ENCODE peak calls at places on chromosomes 3 and 15, in ten cellular contexts. R, O, H, M, C, A, J, V, D and N are unnamed samples.

GRCh38 chr15:72847806-72848205 is 64.2 kb upstream of the ADPGK start:
- DNase-seq in O (no peak), A (no peak), H (no peak), M (no peak), C (no peak), V (no peak), D (no peak), J (no peak), R (no peak), N (no peak)

GRCh38 chr3:48826451-48826850 is 21.2 kb downstream of the PRKAR2A start:
- DNase-seq in M (peak), V (no peak), D (no peak), C (no peak), O (no peak), J (no peak), A (no peak), R (no peak), H (no peak), N (no peak)

GRCh38 chr15:62359416-62359815 is 194.3 kb upstream of the C2CD4B start:
- DNase-seq in D (no peak), V (no peak), M (no peak), J (no peak), O (no peak), H (no peak), A (no peak), R (no peak), C (no peak), N (no peak)

GRCh38 chr3:98521897-98522537 is 685 bp downstream of the CLDND1 start:
- DNase-seq in M (no peak), A (peak), D (no peak), C (peak), O (peak), V (peak), H (no peak), J (no peak), R (peak), N (no peak)

GRCh38 chr3:113697192-113698090 is 999 bp upstream of the USF3 start:
- DNase-seq in H (no peak), M (no peak), C (peak), R (no peak), D (no peak), A (peak), V (peak), J (peak), O (peak), N (no peak)

GRCh38 chr3:151210676-151211381 is 7.8 kb upstream of the GPR171 start:
- DNase-seq in V (no peak), A (peak), M (no peak), C (peak), O (peak), H (peak), J (no peak), R (no peak), D (no peak), N (no peak)

GRCh38 chr15:88835646-88836045 is 32.4 kb downstream of the ACAN start:
- DNase-seq in H (no peak), M (no peak), J (no peak), O (no peak), D (no peak), A (no peak), V (peak), R (no peak), C (no peak), N (no peak)

GRCh38 chr15:40441012-40441735 is 421 bp downstream of the BAHD1 start:
- DNase-seq in A (no peak), C (no peak), R (peak), V (no peak), M (no peak), H (no peak), D (no peak), J (peak), O (no peak), N (no peak)

GRCh38 chr3:74630602-74631001 is 16.1 kb upstream of the CNTN3 start:
- DNase-seq in H (no peak), J (no peak), M (no peak), A (no peak), D (no peak), V (peak), O (no peak), R (no peak), C (no peak), N (no peak)

GRCh38 chr3:58530354-58530865 is 6.6 kb downstream of the ACOX2 start:
- DNase-seq in V (no peak), C (no peak), A (no peak), D (no peak), J (no peak), M (no peak), R (no peak), O (no peak), H (no peak), N (no peak)

GRCh38 chr3:99954914-99955644 is 137.4 kb downstream of the CMSS1 start:
- DNase-seq in H (no peak), C (no peak), M (no peak), V (no peak), O (no peak), A (no peak), J (no peak), D (no peak), R (no peak), N (no peak)

GRCh38 chr3:141057951-141058800 is 7.0 kb downstream of the SPSB4 start:
- DNase-seq in C (no peak), H (no peak), R (no peak), D (no peak), M (no peak), J (no peak), A (no peak), O (no peak), V (no peak), N (no peak)

GRCh38 chr3:29169456-29169855 is 111.4 kb upstream of the RBMS3 start:
- DNase-seq in H (no peak), R (no peak), V (no peak), O (no peak), D (no peak), C (no peak), A (no peak), J (no peak), M (no peak), N (no peak)

GRCh38 chr3:152719264-152719663 is 115.7 kb upstream of the P2RY1 start:
- DNase-seq in O (peak), A (no peak), H (peak), R (no peak), D (no peak), J (no peak), C (no peak), M (no peak), V (peak), N (no peak)

GRCh38 chr15:69628256-69629093 is 175.9 kb downstream of the RPLP1 start:
- DNase-seq in H (no peak), V (no peak), J (no peak), D (no peak), C (no peak), R (no peak), M (no peak), A (no peak), O (no peak), N (no peak)

GRCh38 chr3:115819785-115820384 is 196.6 kb downstream of the GAP43 start:
- DNase-seq in R (peak), M (peak), H (peak), A (peak), C (peak), O (peak), J (no peak), D (no peak), V (peak), N (peak)

GRCh38 chr3:77906102-77906709 is 866.3 kb downstream of the ROBO2 start:
- DNase-seq in V (peak), H (no peak), O (no peak), M (no peak), D (no peak), A (no peak), R (no peak), J (no peak), C (no peak), N (no peak)

GRCh38 chr3:103025880-103026279 is 591.1 kb downstream of the ZPLD1 start:
- DNase-seq in M (no peak), D (no peak), H (no peak), A (no peak), R (no peak), C (no peak), V (no peak), J (no peak), O (no peak), N (no peak)

GRCh38 chr3:161305095-161305991 is 66.0 kb downstream of the SPTSSB start:
- DNase-seq in D (no peak), J (no peak), O (peak), C (peak), A (no peak), R (no peak), V (peak), H (peak), M (no peak), N (no peak)

GRCh38 chr3:12372762-12373280 is 84.0 kb downstream of the PPARG start:
- DNase-seq in H (peak), C (peak), A (no peak), V (peak), R (no peak), O (peak), D (no peak), J (no peak), M (no peak), N (no peak)

GRCh38 chr15:59013246-59013645 is 25.8 kb downstream of the RNF111 start:
- DNase-seq in D (no peak), C (no peak), A (no peak), O (no peak), M (no peak), V (no peak), J (no peak), R (no peak), H (no peak), N (no peak)

GRCh38 chr3:48014358-48014757 is 1.9 kb downstream of the MAP4 start:
- DNase-seq in A (no peak), H (no peak), D (no peak), O (no peak), R (no peak), J (no peak), M (no peak), V (no peak), C (no peak), N (no peak)

GRCh38 chr3:17508180-17508752 is 234.2 kb downstream of the TBC1D5 start:
- DNase-seq in H (no peak), M (no peak), J (no peak), A (no peak), D (no peak), C (no peak), O (no peak), V (no peak), R (no peak), N (no peak)

GRCh38 chr3:113573728-113574127 is 41.4 kb downstream of the SIDT1 start:
- DNase-seq in M (no peak), A (no peak), R (no peak), V (no peak), D (no peak), O (no peak), H (no peak), J (no peak), C (no peak), N (no peak)

GRCh38 chr3:55405436-55405835 is 81.7 kb downstream of the WNT5A start:
- DNase-seq in V (peak), A (no peak), C (no peak), D (no peak), R (peak), J (no peak), H (no peak), O (no peak), M (no peak), N (no peak)